ENCODE peak calls at places on chromosomes 7 and 10, in four cellular contexts. B is fibroblast of pulmonary artery; K is stimulated activated CD4-positive, alpha-beta T cell treated with anti-CD3 and anti-CD28 coated beads, Interleukin-4, amount 100 ng/mL, for 1 hour; X is retina. E is an unnamed sample.

GRCh38 chr10:78851652-78852051 is 217.1 kb upstream of the ZMIZ1 start:
- DNase-seq in B (no peak), K (no peak), X (no peak), E (no peak)

GRCh38 chr10:9719246-9719645 is 1298.4 kb upstream of the CELF2 start:
- DNase-seq in B (no peak), K (no peak), X (no peak), E (no peak)

GRCh38 chr7:213324-213993 is 21.1 kb downstream of the FAM20C start:
- DNase-seq in B (no peak), K (no peak), X (no peak), E (no peak)

GRCh38 chr10:89171996-89172395 is 35.1 kb downstream of the CH25H start:
- DNase-seq in B (no peak), K (no peak), X (no peak), E (no peak)

GRCh38 chr7:34158754-34159153 is 253.4 kb downstream of the BMPER start:
- DNase-seq in B (peak; percentile 29), K (no peak), X (no peak), E (peak; percentile 10)

GRCh38 chr7:29893351-29894005 is 87.2 kb downstream of the WIPF3 start:
- DNase-seq in B (no peak), K (no peak), X (no peak), E (no peak)

GRCh38 chr10:562142-562541 is 127.3 kb downstream of the DIP2C start:
- DNase-seq in B (no peak), K (no peak), X (no peak), E (no peak)

GRCh38 chr7:2820508-2820934 is 23.6 kb downstream of the GNA12 start:
- DNase-seq in B (peak; percentile 98), K (no peak), X (no peak), E (peak; percentile 90)

GRCh38 chr10:42962902-42963231 is 114.0 kb upstream of the RET start:
- DNase-seq in B (no peak), K (no peak), X (no peak), E (no peak)

GRCh38 chr7:123237-123636 is 69.1 kb upstream of the FAM20C start:
- DNase-seq in B (no peak), K (no peak), X (no peak), E (no peak)

GRCh38 chr10:17162828-17163227 is 33.2 kb upstream of the CUBN start:
- DNase-seq in B (no peak), K (no peak), X (no peak), E (no peak)

GRCh38 chr7:106643189-106643588 is 17.8 kb downstream of the CCDC71L start:
- DNase-seq in B (peak; percentile 70), K (no peak), X (no peak), E (no peak)

E was measured in HTR-8/SVneo.